ENCODE peak calls at places on chromosomes 4 and X, in six cellular contexts. One of them, this sample, is unnamed.

GRCh38 chr4:121272526-121272925 is 108.3 kb downstream of the QRFPR start:
- DNase-seq in stimulated activated CD4-positive, alpha-beta T cell treated with anti-CD3 and anti-CD28 coated beads, Interleukin-4, amount 100 ng/mL, for 48 hours: no peak
- DNase-seq in GM04504: peak; percentile 6
- DNase-seq in heart right ventricle: no peak
- DNase-seq in neural crest cell: no peak
- DNase-seq in SJCRH30: no peak
- DNase-seq in this sample: peak; percentile 68

GRCh38 chrX:15416133-15416993 is 32.1 kb upstream of the VEGFD start:
- DNase-seq in SJCRH30: no peak
- DNase-seq in stimulated activated CD4-positive, alpha-beta T cell treated with anti-CD3 and anti-CD28 coated beads, Interleukin-4, amount 100 ng/mL, for 48 hours: peak; percentile 1
- DNase-seq in GM04504: no peak
- DNase-seq in heart right ventricle: no peak
- DNase-seq in neural crest cell: no peak
- DNase-seq in this sample: no peak

GRCh38 chr4:111492501-111492900 is 652.8 kb upstream of the FAM241A start:
- DNase-seq in SJCRH30: no peak
- DNase-seq in GM04504: no peak
- DNase-seq in neural crest cell: no peak
- DNase-seq in stimulated activated CD4-positive, alpha-beta T cell treated with anti-CD3 and anti-CD28 coated beads, Interleukin-4, amount 100 ng/mL, for 48 hours: no peak
- DNase-seq in heart right ventricle: no peak
- DNase-seq in this sample: peak; percentile 6

GRCh38 chrX:103774070-103774642 is 2.5 kb upstream of the PLP1 start:
- DNase-seq in SJCRH30: no peak
- DNase-seq in neural crest cell: no peak
- DNase-seq in stimulated activated CD4-positive, alpha-beta T cell treated with anti-CD3 and anti-CD28 coated beads, Interleukin-4, amount 100 ng/mL, for 48 hours: no peak
- DNase-seq in GM04504: peak; percentile 22
- DNase-seq in heart right ventricle: no peak
- DNase-seq in this sample: peak; percentile 75

GRCh38 chr4:57078685-57079521 is 31.3 kb downstream of the IGFBP7 start:
- DNase-seq in neural crest cell: no peak
- DNase-seq in heart right ventricle: no peak
- DNase-seq in stimulated activated CD4-positive, alpha-beta T cell treated with anti-CD3 and anti-CD28 coated beads, Interleukin-4, amount 100 ng/mL, for 48 hours: no peak
- DNase-seq in SJCRH30: no peak
- DNase-seq in GM04504: no peak
- DNase-seq in this sample: no peak

GRCh38 chrX:1535241-1536041 is 1.5 kb downstream of the P2RY8 start:
- DNase-seq in SJCRH30: no peak
- DNase-seq in stimulated activated CD4-positive, alpha-beta T cell treated with anti-CD3 and anti-CD28 coated beads, Interleukin-4, amount 100 ng/mL, for 48 hours: peak; percentile 58
- DNase-seq in GM04504: no peak
- DNase-seq in heart right ventricle: no peak
- DNase-seq in neural crest cell: no peak
- DNase-seq in this sample: no peak

GRCh38 chr4:6410078-6410477 is 62.3 kb downstream of the PPP2R2C start:
- DNase-seq in GM04504: no peak
- DNase-seq in neural crest cell: no peak
- DNase-seq in stimulated activated CD4-positive, alpha-beta T cell treated with anti-CD3 and anti-CD28 coated beads, Interleukin-4, amount 100 ng/mL, for 48 hours: no peak
- DNase-seq in heart right ventricle: no peak
- DNase-seq in SJCRH30: no peak
- DNase-seq in this sample: no peak

GRCh38 chr4:1675802-1676137 is 8.3 kb downstream of the FAM53A start:
- DNase-seq in heart right ventricle: no peak
- DNase-seq in neural crest cell: no peak
- DNase-seq in stimulated activated CD4-positive, alpha-beta T cell treated with anti-CD3 and anti-CD28 coated beads, Interleukin-4, amount 100 ng/mL, for 48 hours: no peak
- DNase-seq in SJCRH30: no peak
- DNase-seq in GM04504: no peak
- DNase-seq in this sample: no peak

GRCh38 chrX:88613338-88613737 is 133.7 kb upstream of the CPXCR1 start:
- DNase-seq in stimulated activated CD4-positive, alpha-beta T cell treated with anti-CD3 and anti-CD28 coated beads, Interleukin-4, amount 100 ng/mL, for 48 hours: no peak
- DNase-seq in neural crest cell: no peak
- DNase-seq in heart right ventricle: no peak
- DNase-seq in SJCRH30: no peak
- DNase-seq in GM04504: no peak
- DNase-seq in this sample: peak; percentile 16

GRCh38 chr4:63937961-63938360 is 471.3 kb downstream of the TECRL start:
- DNase-seq in GM04504: no peak
- DNase-seq in SJCRH30: no peak
- DNase-seq in neural crest cell: no peak
- DNase-seq in heart right ventricle: no peak
- DNase-seq in stimulated activated CD4-positive, alpha-beta T cell treated with anti-CD3 and anti-CD28 coated beads, Interleukin-4, amount 100 ng/mL, for 48 hours: no peak
- DNase-seq in this sample: no peak

GRCh38 chr4:14168919-14169318 is 541.4 kb upstream of the BOD1L1 start:
- DNase-seq in heart right ventricle: peak; percentile 58
- DNase-seq in neural crest cell: no peak
- DNase-seq in SJCRH30: no peak
- DNase-seq in stimulated activated CD4-positive, alpha-beta T cell treated with anti-CD3 and anti-CD28 coated beads, Interleukin-4, amount 100 ng/mL, for 48 hours: no peak
- DNase-seq in GM04504: peak; percentile 44
- DNase-seq in this sample: peak; percentile 30

GRCh38 chr4:186021461-186022167 is 47.3 kb upstream of the TLR3 start:
- DNase-seq in GM04504: no peak
- DNase-seq in stimulated activated CD4-positive, alpha-beta T cell treated with anti-CD3 and anti-CD28 coated beads, Interleukin-4, amount 100 ng/mL, for 48 hours: no peak
- DNase-seq in SJCRH30: no peak
- DNase-seq in heart right ventricle: peak; percentile 36
- DNase-seq in neural crest cell: peak; percentile 36
- DNase-seq in this sample: peak; percentile 66

GRCh38 chrX:2401590-2402360 is 99.0 kb downstream of the DHRSX start:
- DNase-seq in GM04504: no peak
- DNase-seq in stimulated activated CD4-positive, alpha-beta T cell treated with anti-CD3 and anti-CD28 coated beads, Interleukin-4, amount 100 ng/mL, for 48 hours: no peak
- DNase-seq in heart right ventricle: peak; percentile 19
- DNase-seq in SJCRH30: no peak
- DNase-seq in neural crest cell: peak; percentile 13
- DNase-seq in this sample: no peak

GRCh38 chr4:174697896-174698295 is 131.2 kb downstream of the GLRA3 start:
- DNase-seq in stimulated activated CD4-positive, alpha-beta T cell treated with anti-CD3 and anti-CD28 coated beads, Interleukin-4, amount 100 ng/mL, for 48 hours: no peak
- DNase-seq in SJCRH30: no peak
- DNase-seq in neural crest cell: no peak
- DNase-seq in heart right ventricle: no peak
- DNase-seq in GM04504: no peak
- DNase-seq in this sample: no peak

This sample was measured in cardiac muscle cell.